ENCODE peak calls at places on chromosome 13, in ten cellular contexts. F is thoracic aorta, L is IMR-90, P is fibroblast of lung, O is psoas muscle, W is stomach, X is colonic mucosa, G is heart left ventricle, M is cardiac muscle cell, U is neural progenitor cell. S is an unnamed sample. For H3K4me1, the result is how much of the 10 kb centered on the place peaks cover.

GRCh38 chr13:45367358-45367757 is 26.4 kb upstream of the TPT1 start:
- DNase-seq in O (no peak), M (no peak), P (peak), W (peak), X (peak), F (peak), U (no peak), L (peak), G (no peak), S (peak)

GRCh38 chr13:27839809-27840467 is 47.7 kb downstream of the GSX1 start:
- DNase-seq in M (no peak), L (no peak), G (no peak), W (no peak), U (no peak), O (no peak), X (no peak), P (no peak), F (no peak), S (peak)

GRCh38 chr13:33069365-33069764 is 53.1 kb downstream of the KL start:
- DNase-seq in L (no peak), O (no peak), X (peak), G (no peak), M (no peak), F (no peak), P (peak), U (no peak), W (no peak), S (no peak)

GRCh38 chr13:46588019-46588418 is 35.0 kb downstream of the LRCH1 start:
- DNase-seq in O (no peak), U (no peak), X (no peak), F (no peak), P (no peak), L (no peak), G (no peak), W (no peak), M (no peak), S (no peak)

GRCh38 chr13:107035778-107036177 is 467.8 kb upstream of the ARGLU1 start:
- DNase-seq in P (peak), U (no peak), M (no peak), L (peak), W (no peak), O (no peak), F (no peak), X (no peak), G (no peak), S (no peak)

GRCh38 chr13:114097893-114098688 is 34.3 kb downstream of the RASA3 start:
- DNase-seq in O (peak), F (no peak), M (no peak), X (no peak), P (no peak), U (no peak), W (no peak), L (no peak), G (peak), S (no peak)

GRCh38 chr13:71290963-71291937 is 575.8 kb downstream of the DACH1 start:
- DNase-seq in L (peak), G (no peak), X (no peak), P (peak), M (no peak), O (no peak), F (no peak), U (no peak), W (no peak), S (peak)

GRCh38 chr13:43865892-43866291 is 13.6 kb downstream of the CCDC122 start:
- DNase-seq in L (peak), G (no peak), X (no peak), O (no peak), W (no peak), F (no peak), P (peak), M (no peak), U (no peak), S (peak)

GRCh38 chr13:53131361-53131760 is 102.7 kb downstream of the OLFM4 start:
- DNase-seq in L (no peak), M (no peak), P (no peak), F (no peak), U (no peak), G (no peak), W (no peak), O (no peak), X (no peak), S (no peak)

GRCh38 chr13:98466634-98467236 is 110.2 kb downstream of the STK24 start:
- DNase-seq in X (no peak), F (no peak), L (peak), G (no peak), P (peak), O (no peak), W (no peak), U (peak), M (peak), S (no peak)

GRCh38 chr13:110546933-110547332 is 14.6 kb downstream of the RAB20 start:
- DNase-seq in W (peak), F (no peak), L (peak), M (no peak), P (peak), O (peak), X (peak), G (peak), U (no peak), S (peak)

GRCh38 chr13:97432232-97432916 is 1.6 kb upstream of the RAP2A start:
- DNase-seq in U (no peak), P (no peak), W (no peak), G (no peak), F (no peak), L (no peak), X (no peak), O (no peak), M (peak), S (no peak)

GRCh38 chr13:46126552-46127171 is 21.8 kb upstream of the CPB2 start:
- DNase-seq in W (peak), M (peak), G (peak), U (peak), O (peak), F (no peak), X (peak), P (peak), L (peak), S (peak)

GRCh38 chr13:110869231-110869804 is 45.6 kb downstream of the ANKRD10 start:
- DNase-seq in X (no peak), G (peak), F (no peak), P (no peak), O (peak), L (no peak), M (no peak), W (no peak), U (no peak), S (no peak)

GRCh38 chr13:93249259-93249917 is 22.8 kb downstream of the GPC6 start:
- DNase-seq in M (no peak), O (no peak), G (no peak), W (no peak), X (no peak), L (peak), P (peak), U (no peak), F (no peak), S (peak)

GRCh38 chr13:29713841-29714240 is 118.4 kb upstream of the SLC7A1 start:
- DNase-seq in W (no peak), X (no peak), O (no peak), M (no peak), L (peak), P (peak), F (no peak), G (no peak), U (no peak), S (peak)

GRCh38 chr13:45179428-45179827 is 21.4 kb downstream of the KCTD4 start:
- DNase-seq in U (no peak), X (peak), P (peak), O (no peak), F (no peak), W (no peak), G (no peak), L (peak), M (no peak), S (no peak)

DNA sequence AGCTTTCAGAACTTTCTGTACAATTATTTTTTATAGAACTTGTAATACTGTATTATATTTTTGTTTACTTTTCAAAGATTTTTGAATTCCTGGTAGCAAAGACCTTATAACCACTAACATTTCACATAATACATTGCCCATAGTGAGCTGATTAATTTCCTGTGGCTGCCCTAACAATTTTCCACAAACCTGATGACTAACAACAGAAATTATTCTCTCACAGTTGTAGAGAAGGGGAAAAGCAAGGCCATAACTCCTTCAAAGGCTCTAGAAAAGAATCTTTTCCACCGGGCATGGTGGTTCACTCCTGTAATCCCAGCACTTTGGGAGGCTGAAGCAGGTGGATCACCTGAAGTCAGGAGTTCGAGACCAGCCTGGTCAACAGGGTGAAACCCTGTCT is 19.1 kb downstream of the KLF12 start:
- DNase-seq in G (no peak), L (peak), F (no peak), W (no peak), P (peak), U (no peak), M (no peak), O (no peak), X (no peak), S (peak)
- H3K4me3 ChIP-seq in G (no peak), L (no peak), F (no peak), W (no peak), P (no peak), U (no peak), M (no peak), O (no peak), X (no peak), S (no peak)

GRCh38 chr13:26017932-26018690 is 33.7 kb downstream of the SHISA2 start:
- DNase-seq in G (no peak), P (no peak), M (no peak), L (no peak), F (no peak), O (no peak), W (no peak), U (no peak), X (no peak), S (no peak)

GRCh38 chr13:26019881-26020535 is 31.8 kb downstream of the SHISA2 start:
- DNase-seq in P (peak), F (no peak), L (peak), W (no peak), G (no peak), O (no peak), X (no peak), M (no peak), U (no peak), S (no peak)

GRCh38 chr13:26020536-26021290 is 31.1 kb downstream of the SHISA2 start:
- DNase-seq in W (no peak), L (no peak), X (no peak), O (no peak), U (no peak), F (no peak), M (no peak), G (no peak), P (no peak), S (no peak)

GRCh38 chr13:26017196-26017921 is 34.5 kb downstream of the SHISA2 start:
- DNase-seq in M (no peak), G (no peak), O (no peak), U (no peak), L (no peak), P (no peak), X (no peak), W (peak), F (no peak), S (no peak)

DNA sequence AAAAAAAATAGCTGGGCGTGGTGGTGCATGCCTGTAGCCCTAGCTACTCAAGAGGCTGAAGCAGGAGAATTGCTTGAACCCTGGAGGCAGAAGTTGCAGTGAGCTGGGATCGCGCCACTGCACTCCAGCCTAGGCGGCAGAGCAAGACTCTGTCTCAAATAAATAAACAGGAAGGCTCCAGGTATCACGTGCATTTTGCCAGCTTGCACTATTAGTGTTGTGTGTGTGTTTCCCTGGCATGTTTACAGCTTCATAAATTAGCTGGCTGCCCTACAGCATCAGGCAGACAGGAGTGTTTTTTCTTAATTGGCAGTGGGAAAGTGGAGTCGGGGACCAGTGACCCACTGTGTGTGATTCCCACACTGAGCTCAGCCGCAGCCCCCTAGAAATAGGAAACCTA is 32.6 kb downstream of the SHISA2 start:
- DNase-seq in P (no peak), M (no peak), L (no peak), X (no peak), O (no peak), W (no peak), U (no peak), G (no peak), F (no peak), S (no peak)
- H3K4me1 ChIP-seq in P (under half), M (under half), L (under half), X (under half), O (under half), W (under half), U (under half), G (under half), F (under half), S (under half)

GRCh38 chr13:50594276-50594970 is 249.1 kb downstream of the DLEU7 start:
- DNase-seq in U (peak), W (no peak), F (no peak), L (no peak), X (no peak), G (no peak), O (no peak), P (no peak), M (no peak), S (no peak)
- TF ChIP-seq CTCF in U (no peak), W (no peak), F (no peak), L (no peak), X (no peak), G (no peak), O (no peak), P (no peak), M (no peak), S (no peak)

DNA sequence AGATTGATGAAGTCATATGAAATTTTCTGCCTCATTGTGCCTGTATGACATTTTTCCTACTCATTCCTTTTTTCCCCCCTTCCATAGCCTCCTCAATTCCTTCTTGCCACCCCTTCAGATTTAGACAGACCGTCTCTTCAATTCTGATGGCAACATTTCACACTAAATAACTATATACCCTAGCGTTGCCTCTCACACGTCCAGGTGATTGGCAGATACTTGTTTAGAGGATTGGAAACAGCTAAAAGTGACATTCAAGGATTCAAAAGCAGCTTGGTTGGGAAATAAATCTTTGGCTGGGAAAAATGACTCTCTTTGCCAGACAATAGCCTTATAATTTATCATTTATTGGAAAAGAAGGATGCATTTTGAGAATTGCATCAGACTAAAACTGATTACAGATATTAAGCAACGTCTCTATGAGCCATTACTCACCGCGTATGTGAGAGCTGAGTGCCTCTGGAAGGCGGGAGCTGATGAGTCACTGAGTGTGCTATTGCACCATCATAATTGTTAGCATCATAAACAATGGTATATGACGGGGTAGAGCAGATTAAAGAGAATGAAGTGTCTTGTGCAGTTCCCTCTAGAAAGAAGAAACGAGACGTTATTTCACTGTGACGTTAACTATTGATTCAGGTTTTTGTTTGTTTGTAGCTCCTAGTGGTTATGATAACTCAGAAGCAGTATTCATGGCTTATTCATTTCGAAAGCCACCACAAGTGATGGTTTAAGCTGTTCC is 61.1 kb upstream of the FAM216B start:
- DNase-seq in O (no peak), X (peak), L (peak), P (peak), W (peak), G (no peak), M (no peak), F (no peak), U (no peak), S (peak)
- H3K4me3 ChIP-seq in O (no peak), X (no peak), L (peak), P (peak), W (no peak), G (no peak), M (no peak), F (no peak), U (no peak), S (no peak)

GRCh38 chr13:91357613-91358383 is 10.3 kb downstream of the MIR17HG start:
- DNase-seq in P (no peak), X (no peak), O (no peak), L (no peak), U (no peak), G (no peak), W (no peak), M (no peak), F (no peak), S (no peak)

GRCh38 chr13:91359566-91359965 is 12.1 kb downstream of the MIR17HG start:
- DNase-seq in X (no peak), L (no peak), W (no peak), G (no peak), F (no peak), O (no peak), U (no peak), M (no peak), P (no peak), S (no peak)

GRCh38 chr13:91358384-91358776 is 10.9 kb downstream of the MIR17HG start:
- DNase-seq in W (peak), U (no peak), M (no peak), O (no peak), G (no peak), L (no peak), P (no peak), F (no peak), X (no peak), S (no peak)

GRCh38 chr13:91360246-91360751 is 12.8 kb downstream of the MIR17HG start:
- DNase-seq in O (no peak), U (no peak), W (no peak), F (no peak), P (no peak), G (no peak), M (no peak), X (no peak), L (no peak), S (no peak)

DNA sequence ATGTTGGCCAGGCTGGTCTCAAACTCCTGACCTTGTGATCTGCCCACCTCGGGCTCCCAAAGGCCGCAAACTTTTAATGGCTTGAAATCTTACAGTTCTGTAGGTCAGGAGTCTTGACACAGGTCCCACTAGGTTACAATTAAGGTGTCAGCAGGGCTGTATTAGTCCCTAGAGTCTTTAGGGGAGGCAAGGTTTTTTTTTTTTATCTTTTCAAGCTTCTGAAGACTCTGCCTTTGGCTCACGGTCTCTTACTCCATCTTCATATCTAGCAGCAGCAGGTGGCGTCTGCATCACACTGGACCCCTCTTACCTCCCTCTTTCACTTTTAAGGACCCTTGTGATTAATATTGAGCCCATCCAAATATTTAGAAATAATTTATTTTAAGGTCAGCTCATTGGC is 11.6 kb downstream of the MIR17HG start:
- DNase-seq in M (no peak), L (no peak), W (no peak), X (no peak), P (no peak), O (no peak), G (no peak), F (no peak), U (no peak), S (no peak)
- H3K4me1 ChIP-seq in M (under half), L (under half), W (under half), X (under half), P (under half), O (under half), G (under half), F (under half), U (under half), S (under half)

GRCh38 chr13:21304256-21304655 is 127.8 kb downstream of the MRPL57 start:
- DNase-seq in X (no peak), M (no peak), G (no peak), F (no peak), W (no peak), U (no peak), P (no peak), O (no peak), L (no peak), S (no peak)

GRCh38 chr13:21310220-21310619 is 133.8 kb downstream of the MRPL57 start:
- DNase-seq in L (no peak), F (no peak), M (no peak), G (no peak), O (no peak), X (no peak), W (no peak), P (no peak), U (no peak), S (peak)

GRCh38 chr13:21309542-21310172 is 133.2 kb downstream of the MRPL57 start:
- DNase-seq in F (no peak), O (no peak), M (no peak), G (no peak), W (no peak), P (no peak), L (no peak), U (no peak), X (no peak), S (no peak)
- TF ChIP-seq CTCF in F (no peak), O (no peak), M (no peak), G (no peak), W (no peak), P (no peak), L (no peak), U (no peak), X (no peak), S (no peak)